ENCODE peak calls at places on chromosomes 4 and X, in nine cellular contexts. One of them, this sample, is unnamed. For H3K4me1, the result is how much of the 10 kb centered on the place peaks cover.

GRCh38 chrX:133981908-133982307 is 3.5 kb downstream of the GPC3 start:
- DNase-seq in spleen: no peak
- DNase-seq in right lobe of liver: no peak
- DNase-seq in BE2C: no peak
- DNase-seq in cardiac muscle cell: no peak
- DNase-seq in CD8-positive, alpha-beta memory T cell: no peak
- DNase-seq in lower lobe of right lung: no peak
- DNase-seq in left ventricle myocardium inferior: no peak
- DNase-seq in suprapubic skin: no peak
- DNase-seq in this sample: no peak

GRCh38 chrX:71536285-71536684 is 3.4 kb downstream of the OGT start:
- DNase-seq in cardiac muscle cell: no peak
- DNase-seq in lower lobe of right lung: no peak
- DNase-seq in CD8-positive, alpha-beta memory T cell: no peak
- DNase-seq in suprapubic skin: no peak
- DNase-seq in BE2C: no peak
- DNase-seq in spleen: no peak
- DNase-seq in right lobe of liver: no peak
- DNase-seq in left ventricle myocardium inferior: no peak
- DNase-seq in this sample: no peak

GRCh38 chr4:40586034-40586433 is 43.6 kb downstream of the RBM47 start:
- DNase-seq in cardiac muscle cell: no peak
- DNase-seq in lower lobe of right lung: no peak
- DNase-seq in right lobe of liver: no peak
- DNase-seq in BE2C: no peak
- DNase-seq in suprapubic skin: no peak
- DNase-seq in spleen: no peak
- DNase-seq in CD8-positive, alpha-beta memory T cell: no peak
- DNase-seq in left ventricle myocardium inferior: no peak
- DNase-seq in this sample: no peak

GRCh38 chrX:9864011-9864410 is 77.8 kb downstream of the SHROOM2 start:
- DNase-seq in BE2C: no peak
- DNase-seq in suprapubic skin: no peak
- DNase-seq in left ventricle myocardium inferior: no peak
- DNase-seq in cardiac muscle cell: no peak
- DNase-seq in CD8-positive, alpha-beta memory T cell: no peak
- DNase-seq in right lobe of liver: no peak
- DNase-seq in lower lobe of right lung: no peak
- DNase-seq in spleen: no peak
- DNase-seq in this sample: no peak

GRCh38 chr4:105725623-105726022 is 17.0 kb downstream of the GSTCD start:
- DNase-seq in left ventricle myocardium inferior: no peak
- DNase-seq in suprapubic skin: no peak
- DNase-seq in right lobe of liver: no peak
- DNase-seq in BE2C: no peak
- DNase-seq in lower lobe of right lung: no peak
- DNase-seq in CD8-positive, alpha-beta memory T cell: no peak
- DNase-seq in spleen: no peak
- DNase-seq in cardiac muscle cell: no peak
- DNase-seq in this sample: no peak

GRCh38 chrX:81414630-81415029 is 212.7 kb downstream of the SH3BGRL start:
- DNase-seq in right lobe of liver: no peak
- DNase-seq in spleen: no peak
- DNase-seq in suprapubic skin: no peak
- DNase-seq in CD8-positive, alpha-beta memory T cell: no peak
- DNase-seq in left ventricle myocardium inferior: no peak
- DNase-seq in BE2C: no peak
- DNase-seq in cardiac muscle cell: peak
- DNase-seq in lower lobe of right lung: no peak
- DNase-seq in this sample: no peak

GRCh38 chr4:144288011-144288903 is 147.7 kb upstream of the GYPA start:
- DNase-seq in right lobe of liver: no peak
- DNase-seq in suprapubic skin: no peak
- DNase-seq in spleen: no peak
- DNase-seq in BE2C: no peak
- DNase-seq in CD8-positive, alpha-beta memory T cell: no peak
- DNase-seq in cardiac muscle cell: no peak
- DNase-seq in lower lobe of right lung: no peak
- DNase-seq in left ventricle myocardium inferior: no peak
- DNase-seq in this sample: no peak

GRCh38 chr4:186351672-186352194 is 85.7 kb downstream of the F11 start:
- DNase-seq in CD8-positive, alpha-beta memory T cell: no peak
- DNase-seq in suprapubic skin: no peak
- DNase-seq in right lobe of liver: no peak
- DNase-seq in cardiac muscle cell: no peak
- DNase-seq in lower lobe of right lung: no peak
- DNase-seq in spleen: no peak
- DNase-seq in BE2C: no peak
- DNase-seq in left ventricle myocardium inferior: no peak
- DNase-seq in this sample: no peak

GRCh38 chr4:138680251-138680650 is 335.3 kb upstream of the NOCT start:
- DNase-seq in right lobe of liver: no peak
- DNase-seq in suprapubic skin: no peak
- DNase-seq in left ventricle myocardium inferior: no peak
- DNase-seq in spleen: no peak
- DNase-seq in CD8-positive, alpha-beta memory T cell: no peak
- DNase-seq in BE2C: no peak
- DNase-seq in lower lobe of right lung: no peak
- DNase-seq in cardiac muscle cell: no peak
- DNase-seq in this sample: no peak

GRCh38 chr4:38531126-38531737 is 132.8 kb upstream of the KLF3 start:
- DNase-seq in BE2C: no peak
- DNase-seq in spleen: no peak
- DNase-seq in lower lobe of right lung: no peak
- DNase-seq in suprapubic skin: no peak
- DNase-seq in right lobe of liver: no peak
- DNase-seq in CD8-positive, alpha-beta memory T cell: no peak
- DNase-seq in cardiac muscle cell: peak
- DNase-seq in left ventricle myocardium inferior: no peak
- DNase-seq in this sample: no peak

GRCh38 chr4:150619032-150619431 is 37.1 kb downstream of the MAB21L2 start:
- DNase-seq in BE2C: no peak
- DNase-seq in right lobe of liver: no peak
- DNase-seq in lower lobe of right lung: no peak
- DNase-seq in CD8-positive, alpha-beta memory T cell: no peak
- DNase-seq in suprapubic skin: no peak
- DNase-seq in spleen: no peak
- DNase-seq in cardiac muscle cell: peak
- DNase-seq in left ventricle myocardium inferior: no peak
- DNase-seq in this sample: no peak

GRCh38 chrX:68196939-68197791 is 236.1 kb downstream of the OPHN1 start:
- DNase-seq in left ventricle myocardium inferior: no peak
- DNase-seq in CD8-positive, alpha-beta memory T cell: peak
- DNase-seq in BE2C: peak
- DNase-seq in lower lobe of right lung: no peak
- DNase-seq in cardiac muscle cell: peak
- DNase-seq in suprapubic skin: no peak
- DNase-seq in right lobe of liver: no peak
- DNase-seq in spleen: no peak
- DNase-seq in this sample: peak

GRCh38 chr4:121252224-121252806 is 88.2 kb upstream of the TNIP3 start:
- DNase-seq in right lobe of liver: peak
- DNase-seq in lower lobe of right lung: peak
- DNase-seq in spleen: peak
- DNase-seq in suprapubic skin: peak
- DNase-seq in cardiac muscle cell: peak
- DNase-seq in BE2C: peak
- DNase-seq in CD8-positive, alpha-beta memory T cell: peak
- DNase-seq in left ventricle myocardium inferior: peak
- DNase-seq in this sample: peak

GRCh38 chr4:17616283-17616682 is 1.8 kb downstream of the MED28 start:
- DNase-seq in left ventricle myocardium inferior: no peak
- DNase-seq in suprapubic skin: no peak
- DNase-seq in BE2C: no peak
- DNase-seq in CD8-positive, alpha-beta memory T cell: no peak
- DNase-seq in right lobe of liver: no peak
- DNase-seq in lower lobe of right lung: no peak
- DNase-seq in spleen: no peak
- DNase-seq in cardiac muscle cell: no peak
- DNase-seq in this sample: no peak

GRCh38 chr4:110306363-110306762 is 107.9 kb upstream of the ELOVL6 start:
- DNase-seq in suprapubic skin: no peak
- DNase-seq in CD8-positive, alpha-beta memory T cell: no peak
- DNase-seq in lower lobe of right lung: no peak
- DNase-seq in right lobe of liver: no peak
- DNase-seq in left ventricle myocardium inferior: no peak
- DNase-seq in spleen: no peak
- DNase-seq in BE2C: no peak
- DNase-seq in cardiac muscle cell: peak
- DNase-seq in this sample: no peak

GRCh38 chr4:78557841-78558240 is 6.3 kb downstream of the ANXA3 start:
- DNase-seq in right lobe of liver: no peak
- DNase-seq in cardiac muscle cell: no peak
- DNase-seq in CD8-positive, alpha-beta memory T cell: no peak
- DNase-seq in spleen: no peak
- DNase-seq in lower lobe of right lung: no peak
- DNase-seq in BE2C: no peak
- DNase-seq in suprapubic skin: no peak
- DNase-seq in left ventricle myocardium inferior: no peak
- DNase-seq in this sample: no peak
- H3K4me1 ChIP-seq in right lobe of liver: under half
- H3K4me1 ChIP-seq in cardiac muscle cell: under half
- H3K4me1 ChIP-seq in CD8-positive, alpha-beta memory T cell: under half
- H3K4me1 ChIP-seq in spleen: under half
- H3K4me1 ChIP-seq in lower lobe of right lung: under half
- H3K4me1 ChIP-seq in BE2C: under half
- H3K4me1 ChIP-seq in suprapubic skin: under half
- H3K4me1 ChIP-seq in left ventricle myocardium inferior: half or more
- H3K4me1 ChIP-seq in this sample: under half

GRCh38 chrX:104316739-104317138 is 62.0 kb upstream of the ESX1 start:
- DNase-seq in CD8-positive, alpha-beta memory T cell: no peak
- DNase-seq in left ventricle myocardium inferior: no peak
- DNase-seq in BE2C: no peak
- DNase-seq in spleen: no peak
- DNase-seq in suprapubic skin: no peak
- DNase-seq in cardiac muscle cell: no peak
- DNase-seq in lower lobe of right lung: no peak
- DNase-seq in right lobe of liver: no peak
- DNase-seq in this sample: no peak

GRCh38 chrX:104319346-104319745 is 64.6 kb upstream of the ESX1 start:
- DNase-seq in BE2C: no peak
- DNase-seq in suprapubic skin: no peak
- DNase-seq in lower lobe of right lung: no peak
- DNase-seq in right lobe of liver: no peak
- DNase-seq in cardiac muscle cell: no peak
- DNase-seq in left ventricle myocardium inferior: no peak
- DNase-seq in CD8-positive, alpha-beta memory T cell: no peak
- DNase-seq in spleen: no peak
- DNase-seq in this sample: no peak

GRCh38 chrX:104324461-104324860 is 69.7 kb upstream of the ESX1 start:
- DNase-seq in CD8-positive, alpha-beta memory T cell: no peak
- DNase-seq in left ventricle myocardium inferior: no peak
- DNase-seq in lower lobe of right lung: no peak
- DNase-seq in spleen: no peak
- DNase-seq in BE2C: no peak
- DNase-seq in suprapubic skin: no peak
- DNase-seq in right lobe of liver: no peak
- DNase-seq in cardiac muscle cell: no peak
- DNase-seq in this sample: no peak

GRCh38 chrX:104315555-104315954 is 60.8 kb upstream of the ESX1 start:
- DNase-seq in suprapubic skin: no peak
- DNase-seq in left ventricle myocardium inferior: no peak
- DNase-seq in lower lobe of right lung: no peak
- DNase-seq in BE2C: no peak
- DNase-seq in cardiac muscle cell: peak
- DNase-seq in CD8-positive, alpha-beta memory T cell: no peak
- DNase-seq in right lobe of liver: no peak
- DNase-seq in spleen: no peak
- DNase-seq in this sample: no peak

DNA sequence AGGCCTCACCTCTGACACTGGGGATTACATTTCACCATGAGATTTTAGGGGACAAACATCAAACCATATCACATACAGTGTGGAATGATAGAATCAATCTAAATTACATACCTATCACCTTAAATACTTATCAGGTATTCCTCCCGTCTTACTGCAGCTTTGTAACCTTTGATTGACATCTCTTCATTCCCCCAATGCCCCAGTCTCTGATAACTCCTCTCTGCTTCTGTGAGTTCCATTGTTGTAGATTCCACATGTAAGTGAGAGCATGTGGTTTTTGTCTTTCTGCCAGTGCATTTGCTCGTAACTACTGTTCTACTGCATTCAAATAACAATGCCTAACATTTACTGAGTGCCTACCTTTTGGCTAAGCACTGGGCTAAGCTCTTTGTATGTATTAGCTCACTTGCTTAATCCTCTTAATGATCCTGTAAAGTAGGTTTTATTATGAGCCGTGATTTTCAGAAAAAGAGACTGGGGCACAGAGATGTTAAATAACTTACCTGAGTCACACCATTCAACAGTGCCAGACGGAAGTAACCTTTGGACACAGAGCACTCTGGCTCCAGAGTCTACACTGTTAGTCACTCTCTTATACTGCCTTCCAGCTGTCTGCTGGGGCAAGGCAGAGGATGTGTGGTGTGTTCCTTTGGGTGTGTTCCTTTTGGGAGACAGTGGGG is 63.7 kb upstream of the ESX1 start:
- DNase-seq in left ventricle myocardium inferior: no peak
- DNase-seq in BE2C: no peak
- DNase-seq in CD8-positive, alpha-beta memory T cell: no peak
- DNase-seq in cardiac muscle cell: peak
- DNase-seq in spleen: no peak
- DNase-seq in lower lobe of right lung: no peak
- DNase-seq in right lobe of liver: peak
- DNase-seq in suprapubic skin: no peak
- DNase-seq in this sample: no peak
- H3K4me1 ChIP-seq in left ventricle myocardium inferior: under half
- H3K4me1 ChIP-seq in BE2C: under half
- H3K4me1 ChIP-seq in CD8-positive, alpha-beta memory T cell: under half
- H3K4me1 ChIP-seq in cardiac muscle cell: under half
- H3K4me1 ChIP-seq in spleen: under half
- H3K4me1 ChIP-seq in lower lobe of right lung: under half
- H3K4me1 ChIP-seq in right lobe of liver: under half
- H3K4me1 ChIP-seq in suprapubic skin: under half
- H3K4me1 ChIP-seq in this sample: under half

DNA sequence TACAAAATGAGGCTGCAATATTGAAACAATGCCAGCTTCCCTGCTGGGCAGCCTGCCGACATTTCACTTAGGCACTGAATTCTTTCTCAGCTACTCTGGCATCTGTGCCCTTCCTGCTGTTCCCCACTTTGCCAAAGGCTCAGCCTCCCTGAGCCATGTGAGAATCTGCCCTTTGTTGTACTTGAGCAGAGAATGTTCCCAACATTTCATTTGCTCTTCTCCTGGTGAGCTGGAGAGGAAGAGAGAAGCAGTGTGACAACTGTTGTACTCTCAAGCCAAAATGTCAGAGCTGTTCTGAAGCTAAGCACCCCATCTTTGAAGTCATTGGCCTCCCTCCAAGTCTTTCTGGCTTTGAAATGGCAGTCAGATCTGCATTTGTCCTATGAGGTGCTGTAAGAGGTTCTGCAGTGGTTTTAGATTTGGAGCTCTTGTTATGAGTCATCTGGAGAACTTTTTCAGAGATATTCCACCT is 32.5 kb downstream of the LANCL3 start:
- DNase-seq in lower lobe of right lung: no peak
- DNase-seq in BE2C: no peak
- DNase-seq in spleen: no peak
- DNase-seq in CD8-positive, alpha-beta memory T cell: no peak
- DNase-seq in cardiac muscle cell: no peak
- DNase-seq in right lobe of liver: no peak
- DNase-seq in left ventricle myocardium inferior: peak
- DNase-seq in suprapubic skin: no peak
- DNase-seq in this sample: no peak
- H3K4me1 ChIP-seq in lower lobe of right lung: under half
- H3K4me1 ChIP-seq in BE2C: under half
- H3K4me1 ChIP-seq in spleen: under half
- H3K4me1 ChIP-seq in CD8-positive, alpha-beta memory T cell: under half
- H3K4me1 ChIP-seq in cardiac muscle cell: under half
- H3K4me1 ChIP-seq in right lobe of liver: under half
- H3K4me1 ChIP-seq in left ventricle myocardium inferior: under half
- H3K4me1 ChIP-seq in suprapubic skin: under half
- H3K4me1 ChIP-seq in this sample: under half

GRCh38 chr4:42488554-42488953 is 91.3 kb downstream of the SHISA3 start:
- DNase-seq in left ventricle myocardium inferior: no peak
- DNase-seq in suprapubic skin: no peak
- DNase-seq in CD8-positive, alpha-beta memory T cell: no peak
- DNase-seq in BE2C: no peak
- DNase-seq in spleen: no peak
- DNase-seq in cardiac muscle cell: no peak
- DNase-seq in lower lobe of right lung: no peak
- DNase-seq in right lobe of liver: no peak
- DNase-seq in this sample: no peak
- H3K4me1 ChIP-seq in left ventricle myocardium inferior: under half
- H3K4me1 ChIP-seq in suprapubic skin: under half
- H3K4me1 ChIP-seq in CD8-positive, alpha-beta memory T cell: under half
- H3K4me1 ChIP-seq in BE2C: under half
- H3K4me1 ChIP-seq in spleen: under half
- H3K4me1 ChIP-seq in cardiac muscle cell: under half
- H3K4me1 ChIP-seq in lower lobe of right lung: under half
- H3K4me1 ChIP-seq in right lobe of liver: under half
- H3K4me1 ChIP-seq in this sample: under half

This sample was measured in naive thymus-derived CD4-positive, alpha-beta T cell.